ENCODE peak calls at places on chromosomes 3 and 15, in eight cellular contexts. E is upper lobe of left lung, K is upper lobe of right lung, M is tibial artery, W is right atrium auricular region, G is H9, V is uterus, P is H1. J is an unnamed sample. For H3K9me3, the result is how much of the 10 kb centered on the place peaks cover.

GRCh38 chr3:179149239-179149887 is 1.2 kb downstream of the PIK3CA start:
- DNase-seq in V (peak), P (no peak), K (no peak), G (no peak), M (no peak), E (no peak), W (no peak), J (peak)

GRCh38 chr3:146658841-146659240 is 53.7 kb upstream of the PLSCR5 start:
- DNase-seq in V (no peak), G (peak), E (no peak), P (no peak), W (no peak), K (no peak), M (no peak), J (no peak)

GRCh38 chr15:55846108-55846707 is 103.3 kb upstream of the PRTG start:
- DNase-seq in E (no peak), G (peak), P (peak), V (peak), M (no peak), K (no peak), W (no peak), J (no peak)

GRCh38 chr3:115937054-115937453 is 313.7 kb downstream of the GAP43 start:
- DNase-seq in G (no peak), K (no peak), W (no peak), M (no peak), P (no peak), V (no peak), E (no peak), J (no peak)

GRCh38 chr3:46184469-46184868 is 23.6 kb downstream of the CCR1 start:
- DNase-seq in W (no peak), K (no peak), E (no peak), V (no peak), P (no peak), G (no peak), M (no peak), J (no peak)

GRCh38 chr3:48598323-48599076 is 3.4 kb upstream of the COL7A1 start:
- DNase-seq in G (no peak), K (no peak), P (no peak), V (peak), M (peak), E (peak), W (peak), J (peak)

GRCh38 chr15:53072077-53072476 is 281.9 kb upstream of the ONECUT1 start:
- DNase-seq in G (peak), K (peak), P (peak), W (no peak), E (no peak), M (no peak), V (peak), J (no peak)

GRCh38 chr3:177824190-177824786 is 627.0 kb upstream of the TBL1XR1 start:
- DNase-seq in E (no peak), V (peak), P (no peak), W (peak), G (no peak), K (peak), M (peak), J (no peak)

GRCh38 chr3:108453541-108454057 is 56.8 kb downstream of the MYH15 start:
- DNase-seq in K (no peak), M (no peak), W (no peak), P (no peak), E (no peak), G (no peak), V (no peak), J (no peak)

GRCh38 chr3:58566398-58567250 is 10.6 kb downstream of the FAM107A start:
- DNase-seq in V (no peak), M (peak), K (no peak), E (no peak), P (no peak), W (peak), G (peak), J (no peak)

GRCh38 chr15:59825926-59826325 is 136.8 kb upstream of the BNIP2 start:
- DNase-seq in E (no peak), V (no peak), K (no peak), M (no peak), P (no peak), W (no peak), G (no peak), J (no peak)

GRCh38 chr15:79593119-79593869 is 161.2 kb downstream of the MINAR1 start:
- DNase-seq in G (peak), W (no peak), K (no peak), M (no peak), E (no peak), P (no peak), V (no peak), J (no peak)

GRCh38 chr3:165854696-165855095 is 17.5 kb upstream of the BCHE start:
- DNase-seq in G (no peak), V (no peak), W (no peak), E (no peak), K (no peak), P (no peak), M (no peak), J (no peak)

GRCh38 chr3:153897025-153897723 is 224.0 kb upstream of the ARHGEF26 start:
- DNase-seq in K (no peak), V (no peak), P (no peak), E (no peak), G (no peak), M (no peak), W (no peak), J (no peak)

GRCh38 chr15:67307156-67307555 is 52.6 kb downstream of the IQCH start:
- DNase-seq in P (no peak), E (no peak), G (no peak), V (no peak), K (no peak), M (no peak), W (no peak), J (no peak)

GRCh38 chr3:46112296-46112695 is 85.0 kb upstream of the XCR1 start:
- DNase-seq in K (no peak), M (no peak), P (no peak), V (no peak), G (no peak), E (no peak), W (no peak), J (no peak)

GRCh38 chr15:51382787-51383186 is 41.3 kb downstream of the GLDN start:
- DNase-seq in P (no peak), W (no peak), K (no peak), M (no peak), G (peak), V (no peak), E (no peak), J (no peak)

GRCh38 chr15:100438570-100438969 is 90.2 kb downstream of the CERS3 start:
- DNase-seq in G (no peak), M (no peak), K (peak), W (peak), P (no peak), V (peak), E (no peak), J (peak)

GRCh38 chr3:46947981-46948791 is 28.4 kb downstream of the CCDC12 start:
- DNase-seq in K (peak), E (peak), W (peak), G (no peak), P (no peak), M (peak), V (peak), J (peak)

GRCh38 chr3:1439395-1439794 is 346.6 kb downstream of the CNTN6 start:
- DNase-seq in V (no peak), G (peak), M (no peak), P (peak), K (no peak), E (no peak), W (no peak), J (no peak)

GRCh38 chr15:60076055-60076454 is 71.9 kb downstream of the FOXB1 start:
- DNase-seq in V (no peak), W (no peak), K (no peak), P (no peak), M (no peak), G (no peak), E (no peak), J (no peak)

GRCh38 chr3:185052631-185053030 is 100.2 kb downstream of the C3orf70 start:
- DNase-seq in P (no peak), V (no peak), M (no peak), E (no peak), W (no peak), K (no peak), G (no peak), J (no peak)

GRCh38 chr15:88090406-88091085 is 166.0 kb downstream of the NTRK3 start:
- DNase-seq in K (no peak), W (no peak), P (no peak), E (no peak), M (no peak), G (no peak), V (no peak), J (no peak)

GRCh38 chr15:76197703-76198455 is 113.4 kb downstream of the ETFA start:
- DNase-seq in P (no peak), E (no peak), G (no peak), M (peak), W (no peak), K (peak), V (no peak), J (no peak)

GRCh38 chr3:146493761-146494160 is 24.4 kb upstream of the PLSCR2 start:
- DNase-seq in K (no peak), M (no peak), E (no peak), G (no peak), W (no peak), V (no peak), P (no peak), J (no peak)

GRCh38 chr3:99330281-99330680 is 308.1 kb upstream of the COL8A1 start:
- DNase-seq in M (no peak), K (no peak), W (no peak), P (no peak), G (no peak), V (no peak), E (no peak), J (no peak)

GRCh38 chr3:194715022-194715800 is 29.5 kb downstream of the FAM43A start:
- DNase-seq in V (no peak), W (no peak), E (no peak), G (no peak), K (no peak), P (no peak), M (no peak), J (peak)

GRCh38 chr15:75238150-75238549 is 20.0 kb upstream of the GOLGA6C start:
- DNase-seq in M (peak), K (peak), P (no peak), W (no peak), V (no peak), G (no peak), E (no peak), J (no peak)

GRCh38 chr15:61835476-61836106 is 224.7 kb downstream of the VPS13C start:
- DNase-seq in M (peak), K (no peak), V (peak), W (peak), P (peak), E (no peak), G (peak), J (peak)

GRCh38 chr3:142586803-142587406 is 8.4 kb upstream of the ATR start:
- DNase-seq in G (peak), K (no peak), W (no peak), E (no peak), V (peak), M (no peak), P (no peak), J (no peak)

DNA sequence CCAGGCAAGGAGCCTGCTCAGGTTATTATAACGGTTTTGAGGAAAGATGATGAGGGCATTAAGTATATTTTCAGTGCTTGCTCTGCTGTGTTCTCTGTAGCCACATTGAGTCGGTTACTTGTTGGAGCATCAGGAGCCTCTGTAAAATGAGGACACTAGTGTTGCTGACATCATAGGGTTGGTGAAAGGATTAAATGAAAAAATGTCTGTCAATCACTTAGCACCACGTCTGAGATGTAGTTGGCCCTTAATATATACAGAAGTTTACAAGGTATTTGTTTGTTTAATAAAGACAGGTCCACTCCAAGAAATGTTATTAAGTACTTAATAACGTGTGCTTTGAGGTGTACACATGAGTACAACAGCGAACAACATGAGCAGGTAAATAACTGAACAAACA is 735 bp upstream of the SLC25A26 start:
- DNase-seq in K (no peak), G (no peak), P (no peak), W (no peak), E (no peak), M (no peak), V (no peak), J (no peak)
- H3K27ac ChIP-seq in K (peak), G (no peak), P (no peak), W (peak), E (no peak), M (peak), V (peak), J (peak)

GRCh38 chr15:35545825-35546580 is at the start of gene DPH6:
- DNase-seq in E (peak), M (peak), V (peak), G (peak), P (no peak), K (peak), W (peak), J (peak)
- TF ChIP-seq CTCF in E (peak), M (no peak), V (no peak), G (no peak), P (no peak), K (peak), W (no peak), J (no peak)

GRCh38 chr3:119624002-119624401 is 26.3 kb downstream of the PLA1A start:
- DNase-seq in K (no peak), W (no peak), P (no peak), G (no peak), E (no peak), V (no peak), M (no peak), J (no peak)
- H3K9me3 ChIP-seq in K (under half), W (under half), P (under half), G (under half), E (under half), V (under half), M (under half), J (under half)

GRCh38 chr15:94723801-94724200 is 492.4 kb downstream of the MCTP2 start:
- DNase-seq in E (no peak), W (no peak), K (no peak), V (no peak), P (no peak), M (no peak), G (no peak), J (no peak)

DNA sequence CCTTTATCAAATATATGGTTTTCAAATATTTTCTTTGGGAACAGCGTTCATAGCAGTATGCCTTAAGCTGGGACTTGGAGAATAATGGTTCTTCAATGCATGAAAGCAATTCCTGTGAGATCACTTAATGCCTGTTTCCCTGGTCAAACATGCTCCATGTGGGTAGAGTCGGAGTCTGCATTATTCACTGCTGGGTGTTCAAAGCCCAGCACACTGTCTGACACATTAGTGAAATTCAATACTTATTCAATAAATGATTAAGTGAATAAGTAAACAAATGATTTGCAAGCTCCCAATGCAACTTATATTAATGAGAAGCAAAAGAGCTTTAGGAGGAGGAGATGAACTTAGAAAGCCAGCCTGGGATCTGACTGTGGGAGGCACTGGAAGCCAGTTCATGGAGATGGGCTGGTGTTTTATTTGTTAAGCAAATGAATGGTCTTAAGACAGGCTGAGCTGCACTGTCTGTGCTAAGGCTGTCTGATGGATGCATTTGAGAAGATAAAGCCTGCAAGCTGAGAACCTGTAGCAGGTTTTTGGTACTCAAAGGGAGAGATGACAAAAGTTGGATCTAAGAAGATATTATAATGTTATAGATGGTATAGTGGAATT is 490.8 kb downstream of the MCTP2 start:
- DNase-seq in W (no peak), V (no peak), E (no peak), G (no peak), K (no peak), P (no peak), M (no peak), J (no peak)
- H3K27ac ChIP-seq in W (no peak), V (no peak), E (no peak), G (no peak), K (no peak), P (no peak), M (no peak), J (no peak)

GRCh38 chr3:156474560-156475389 is 80.1 kb downstream of the SSR3 start:
- DNase-seq in K (no peak), M (no peak), V (no peak), G (peak), W (no peak), E (no peak), P (no peak), J (no peak)
- TF ChIP-seq CTCF in K (peak), M (no peak), V (no peak), G (peak), W (no peak), E (no peak), P (peak), J (peak)

GRCh38 chr15:20344601-20345400 is 196.8 kb downstream of the GOLGA6L6 start:
- DNase-seq in P (no peak), V (no peak), W (no peak), K (peak), E (peak), M (no peak), G (peak), J (no peak)

GRCh38 chr15:20340931-20341661 is 200.5 kb downstream of the GOLGA6L6 start:
- DNase-seq in W (peak), E (peak), P (no peak), K (peak), V (peak), G (peak), M (peak), J (peak)

GRCh38 chr15:20345401-20345958 is 196.1 kb downstream of the GOLGA6L6 start:
- DNase-seq in M (peak), W (no peak), P (no peak), V (no peak), E (peak), K (peak), G (peak), J (no peak)

GRCh38 chr15:20340331-20340811 is 201.2 kb downstream of the GOLGA6L6 start:
- DNase-seq in M (peak), V (peak), G (peak), E (peak), P (no peak), K (peak), W (peak), J (no peak)

GRCh38 chr15:20341901-20342605 is 199.5 kb downstream of the GOLGA6L6 start:
- DNase-seq in E (peak), K (peak), G (peak), V (peak), W (peak), P (no peak), M (peak), J (no peak)
- H3K9me3 ChIP-seq in E (under half), K (under half), G (half or more), V (under half), W (under half), P (under half), M (under half), J (under half)

DNA sequence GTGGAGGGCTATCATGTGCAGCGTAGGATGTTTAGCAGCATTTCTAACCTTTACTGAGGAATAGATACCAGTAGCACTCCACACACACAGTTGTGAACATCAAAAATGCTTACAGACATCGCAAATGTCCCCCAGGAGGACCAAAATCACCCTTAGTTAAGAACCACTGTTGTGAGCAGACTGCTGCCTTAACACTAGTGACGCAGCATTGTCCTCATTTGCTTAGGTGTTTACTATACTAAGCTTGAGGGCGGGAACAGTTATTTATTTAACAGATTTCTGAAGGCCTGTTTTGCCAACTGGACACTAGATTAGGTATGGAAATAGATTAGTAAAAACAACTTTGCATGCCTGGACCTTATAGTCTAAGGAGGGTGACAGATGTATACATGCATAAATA is 2.3 kb downstream of the PPP2R3A start:
- DNase-seq in P (no peak), K (no peak), W (no peak), E (no peak), M (no peak), G (no peak), V (no peak), J (no peak)
- H3K27ac ChIP-seq in P (no peak), K (no peak), W (peak), E (no peak), M (no peak), G (no peak), V (no peak), J (no peak)

GRCh38 chr3:64329037-64329436 is 103.8 kb upstream of the PRICKLE2 start:
- DNase-seq in G (no peak), W (no peak), E (no peak), V (no peak), M (no peak), P (no peak), K (no peak), J (no peak)
- TF ChIP-seq CTCF in G (peak), W (no peak), E (no peak), V (no peak), M (no peak), P (no peak), K (no peak), J (no peak)

GRCh38 chr15:25059698-25060471 is 105.1 kb downstream of the SNRPN start:
- DNase-seq in M (peak), V (peak), K (peak), P (no peak), E (no peak), W (no peak), G (peak), J (no peak)
- H3K9me3 ChIP-seq in M (under half), V (half or more), K (half or more), P (half or more), E (half or more), W (half or more), G (half or more), J (half or more)

GRCh38 chr3:171262431-171262830 is 197.8 kb downstream of the TNIK start:
- DNase-seq in G (no peak), W (no peak), M (no peak), K (no peak), E (no peak), P (no peak), V (no peak), J (no peak)
- H3K27ac ChIP-seq in G (no peak), W (no peak), M (no peak), K (no peak), E (no peak), P (no peak), V (no peak), J (no peak)